ENCODE peak calls at places on chromosomes 1 and 21, in seven cellular contexts. T is cardiac muscle cell, A is tibial nerve, Z is BE2C, B is A549, C is mesendoderm, O is IMR-90. W is an unnamed sample.
A peak's percentile ranks its signal among the peaks of the same experiment; 100 is the strongest.

GRCh38 chr1:41496080-41497055 is 11.9 kb upstream of the EDN2 start:
- DNase-seq in T (peak; percentile 95), A (peak; percentile 76), Z (peak; percentile 56), B (peak; percentile 82), C (peak; percentile 96), O (peak; percentile 83), W (no peak)

GRCh38 chr1:108209456-108210108 is 9.4 kb upstream of the SLC25A24 start:
- DNase-seq in T (no peak), A (no peak), Z (no peak), B (no peak), C (no peak), O (no peak), W (no peak)

GRCh38 chr1:36306210-36306901 is at the start of gene SH3D21:
- DNase-seq in T (peak; percentile 33), A (no peak), Z (peak; percentile 15), B (peak; percentile 67), C (peak; percentile 83), O (no peak), W (no peak)

GRCh38 chr1:201530741-201531521 is 8.0 kb upstream of the NAV1 start:
- DNase-seq in T (peak; percentile 91), A (peak; percentile 94), Z (peak; percentile 85), B (peak; percentile 75), C (peak; percentile 86), O (peak; percentile 83), W (no peak)

GRCh38 chr1:71147637-71148360 is 67.0 kb upstream of the ZRANB2 start:
- DNase-seq in T (no peak), A (no peak), Z (no peak), B (no peak), C (no peak), O (no peak), W (no peak)

GRCh38 chr1:109438798-109439297 is 12.6 kb upstream of the PSMA5 start:
- DNase-seq in T (peak; percentile 73), A (peak; percentile 21), Z (no peak), B (peak; percentile 20), C (no peak), O (peak; percentile 99), W (no peak)

GRCh38 chr1:94543893-94544635 is 2.5 kb upstream of the F3 start:
- DNase-seq in T (peak; percentile 72), A (no peak), Z (no peak), B (no peak), C (no peak), O (peak; percentile 74), W (no peak)

GRCh38 chr1:22863766-22864165 is 108.9 kb downstream of the LACTBL1 start:
- DNase-seq in T (no peak), A (no peak), Z (no peak), B (no peak), C (no peak), O (no peak), W (no peak)

GRCh38 chr1:173253046-173253445 is 45.9 kb upstream of the TNFSF4 start:
- DNase-seq in T (peak; percentile 52), A (no peak), Z (no peak), B (no peak), C (no peak), O (peak; percentile 61), W (no peak)

GRCh38 chr1:197178998-197179397 is 32.5 kb upstream of the ASPM start:
- DNase-seq in T (peak; percentile 74), A (no peak), Z (no peak), B (peak; percentile 74), C (no peak), O (peak; percentile 74), W (no peak)

GRCh38 chr1:41387667-41388091 is 26.4 kb downstream of the FOXO6 start:
- DNase-seq in T (peak; percentile 91), A (peak; percentile 23), Z (peak; percentile 66), B (no peak), C (peak; percentile 95), O (peak; percentile 15), W (no peak)

GRCh38 chr1:26582053-26582835 is 52.7 kb downstream of the RPS6KA1 start:
- DNase-seq in T (no peak), A (no peak), Z (no peak), B (no peak), C (no peak), O (no peak), W (no peak)

GRCh38 chr21:40926238-40926637 is 79.3 kb upstream of the DSCAM start:
- DNase-seq in T (no peak), A (no peak), Z (no peak), B (no peak), C (no peak), O (no peak), W (no peak)
- H3K4me3 ChIP-seq in T (no peak overlapping the region), A (no peak overlapping the region), Z (no peak overlapping the region), B (no peak overlapping the region), C (no peak overlapping the region), O (no peak overlapping the region), W (no peak overlapping the region)

GRCh38 chr1:180584869-180585268 is 26.1 kb downstream of the OVAAL start:
- DNase-seq in T (no peak), A (no peak), Z (no peak), B (no peak), C (no peak), O (no peak), W (no peak)
- H3K4me3 ChIP-seq in T (no peak overlapping the region), A (no peak overlapping the region), Z (no peak overlapping the region), B (no peak overlapping the region), C (no peak overlapping the region), O (no peak overlapping the region), W (no peak overlapping the region)

GRCh38 chr1:175597969-175598765 is 145.2 kb downstream of the TNR start:
- DNase-seq in T (peak; percentile 44), A (no peak), Z (no peak), B (no peak), C (no peak), O (peak; percentile 3), W (peak; percentile 45)

GRCh38 chr1:175597206-175597605 is 146.2 kb downstream of the TNR start:
- DNase-seq in T (no peak), A (no peak), Z (no peak), B (no peak), C (no peak), O (no peak), W (no peak)

GRCh38 chr1:175602186-175602585 is 141.2 kb downstream of the TNR start:
- DNase-seq in T (peak; percentile 50), A (no peak), Z (no peak), B (no peak), C (no peak), O (no peak), W (no peak)

GRCh38 chr1:175600721-175601440 is 142.5 kb downstream of the TNR start:
- DNase-seq in T (no peak), A (no peak), Z (no peak), B (no peak), C (no peak), O (no peak), W (peak; percentile 55)

GRCh38 chr1:175599212-175599681 is 144.1 kb downstream of the TNR start:
- DNase-seq in T (peak; percentile 12), A (no peak), Z (no peak), B (no peak), C (peak; percentile 69), O (no peak), W (peak; percentile 33)
- H3K4me3 ChIP-seq in T (peak overlapping the region; percentile 3), A (no peak overlapping the region), Z (no peak overlapping the region), B (no peak overlapping the region), C (no peak overlapping the region), O (no peak overlapping the region), W (peak overlapping the region; percentile 43)

GRCh38 chr1:229253170-229253974 is 17.5 kb upstream of the RAB4A start:
- DNase-seq in T (peak; percentile 39), A (peak; percentile 48), Z (no peak), B (peak; percentile 72), C (peak; percentile 71), O (peak; percentile 32), W (no peak)
- H3K4me3 ChIP-seq in T (no peak overlapping the region), A (no peak overlapping the region), Z (peak overlapping the region; percentile 31), B (peak overlapping the region; percentile 4), C (no peak overlapping the region), O (no peak overlapping the region), W (no peak overlapping the region)

GRCh38 chr1:3653286-3653618 is 936 bp downstream of the TP73 start:
- DNase-seq in T (no peak), A (no peak), Z (no peak), B (no peak), C (no peak), O (no peak), W (no peak)

GRCh38 chr1:3650248-3651010 is 526 bp upstream of the WRAP73 start:
- DNase-seq in T (no peak), A (no peak), Z (no peak), B (no peak), C (no peak), O (no peak), W (no peak)

GRCh38 chr1:3652538-3653285 is 396 bp downstream of the TP73 start:
- DNase-seq in T (no peak), A (no peak), Z (peak; percentile 29), B (no peak), C (peak; percentile 44), O (no peak), W (no peak)

GRCh38 chr1:3651011-3651938 is 1.0 kb upstream of the TP73 start:
- DNase-seq in T (peak; percentile 7), A (no peak), Z (no peak), B (peak; percentile 19), C (peak; percentile 66), O (no peak), W (no peak)

GRCh38 chr1:3651939-3652537 is at the start of gene TP73:
- DNase-seq in T (peak; percentile 6), A (no peak), Z (peak; percentile 47), B (no peak), C (peak; percentile 11), O (no peak), W (peak; percentile 29)
- H3K4me3 ChIP-seq in T (peak within 1 kb of the TSS; percentile 18), A (no peak within 1 kb of the TSS), Z (peak within 1 kb of the TSS; percentile 51), B (peak within 1 kb of the TSS; percentile 46), C (no peak within 1 kb of the TSS), O (no peak within 1 kb of the TSS), W (peak within 1 kb of the TSS; percentile 68)

W was measured in GM12864.